ENCODE peak calls at places on chromosomes 3 and 15, in ten cellular contexts. D, M, W, R, Z, K, B, T, L and H are unnamed samples.

GRCh38 chr3:5162102-5162501 is 25.4 kb upstream of the EDEM1 start:
- DNase-seq in W (no peak), B (no peak), T (peak), K (peak), R (no peak), L (peak), M (peak), Z (no peak), D (peak), H (no peak)

GRCh38 chr3:191262650-191263049 is 63.6 kb downstream of the OSTN start:
- DNase-seq in M (no peak), B (no peak), T (no peak), L (no peak), K (no peak), Z (no peak), D (no peak), R (no peak), W (no peak), H (no peak)

GRCh38 chr3:135736740-135737139 is 228.8 kb upstream of the PPP2R3A start:
- DNase-seq in R (peak), W (no peak), D (no peak), K (peak), Z (peak), L (no peak), M (no peak), T (peak), B (no peak), H (no peak)

GRCh38 chr15:65343374-65343981 is 34.3 kb downstream of the IGDCC3 start:
- DNase-seq in Z (no peak), B (no peak), M (no peak), W (no peak), L (no peak), D (no peak), R (no peak), T (no peak), K (no peak), H (no peak)

GRCh38 chr15:96296264-96296663 is 34.2 kb upstream of the NR2F2 start:
- DNase-seq in D (peak), W (no peak), M (no peak), K (no peak), R (no peak), L (peak), B (no peak), T (peak), Z (no peak), H (no peak)

GRCh38 chr3:146895026-146895749 is 290.0 kb upstream of the PLSCR5 start:
- DNase-seq in D (no peak), R (no peak), K (no peak), B (no peak), M (peak), W (no peak), T (peak), L (no peak), Z (no peak), H (no peak)

GRCh38 chr3:66383023-66383422 is 117.8 kb downstream of the LRIG1 start:
- DNase-seq in D (no peak), W (no peak), M (no peak), B (no peak), Z (no peak), R (no peak), L (no peak), T (no peak), K (no peak), H (no peak)

GRCh38 chr3:172197344-172197743 is 158.0 kb downstream of the FNDC3B start:
- DNase-seq in K (no peak), L (no peak), D (no peak), T (no peak), W (no peak), R (no peak), Z (no peak), M (no peak), B (no peak), H (no peak)

GRCh38 chr15:27086146-27086545 is 115.2 kb downstream of the GABRG3 start:
- DNase-seq in T (no peak), B (no peak), D (no peak), L (no peak), Z (no peak), R (no peak), M (no peak), W (no peak), K (no peak), H (no peak)